ENCODE peak calls at places on chromosomes 1 and 21, in seven cellular contexts. Z is kidney tubule cell; K is GM23338; U is stimulated activated CD4-positive, alpha-beta T cell treated with anti-CD3 and anti-CD28 coated beads, Interleukin-4, amount 100 ng/mL, for 24 hours; O is fibroblast of lung; W is kidney; M is CMK. H is an unnamed sample.

GRCh38 chr1:7389201-7389785 is 381.8 kb upstream of the VAMP3 start:
- DNase-seq in O (peak; percentile 75), W (peak; percentile 51), K (no peak), M (no peak), U (no peak), Z (no peak), H (no peak)

GRCh38 chr1:156389311-156389710 is 20.3 kb downstream of the RHBG start:
- DNase-seq in K (no peak), W (no peak), O (no peak), M (no peak), Z (no peak), U (no peak), H (no peak)

GRCh38 chr1:56469640-56470371 is 109.6 kb downstream of the PLPP3 start:
- DNase-seq in K (no peak), O (peak; percentile 72), W (no peak), M (no peak), U (no peak), Z (peak; percentile 62), H (no peak)

GRCh38 chr1:3546048-3546384 is 65.3 kb downstream of the MEGF6 start:
- DNase-seq in O (no peak), K (no peak), W (no peak), U (no peak), M (no peak), Z (no peak), H (no peak)

GRCh38 chr1:247857069-247857985 is at the start of gene TRIM58:
- DNase-seq in M (peak; percentile 83), O (peak; percentile 3), W (peak; percentile 65), Z (no peak), K (peak; percentile 67), U (no peak), H (peak; percentile 44)

GRCh38 chr1:75796376-75797272 is at the start of gene MSH4:
- DNase-seq in K (peak; percentile 21), Z (peak; percentile 17), U (peak; percentile 27), M (no peak), W (no peak), O (peak; percentile 6), H (peak; percentile 55)

GRCh38 chr1:242787968-242788367 is 263.5 kb upstream of the PLD5 start:
- DNase-seq in U (no peak), K (no peak), W (no peak), Z (no peak), M (no peak), O (peak; percentile 36), H (no peak)

GRCh38 chr1:152718238-152718637 is 10.3 kb downstream of the LCE4A start:
- DNase-seq in K (no peak), M (no peak), Z (no peak), U (no peak), W (no peak), O (no peak), H (no peak)

GRCh38 chr1:30409476-30410152 is 313.8 kb downstream of the MATN1 start:
- DNase-seq in W (no peak), M (no peak), Z (peak; percentile 12), O (peak; percentile 47), U (no peak), K (no peak), H (no peak)

GRCh38 chr1:218390625-218391024 is 45.5 kb downstream of the TGFB2 start:
- DNase-seq in M (no peak), K (no peak), Z (no peak), W (no peak), O (peak; percentile 84), U (no peak), H (no peak)

GRCh38 chr1:205791568-205792180 is 16.4 kb upstream of the RAB29 start:
- DNase-seq in K (peak; percentile 81), W (no peak), M (no peak), O (peak; percentile 21), U (peak; percentile 63), Z (peak; percentile 63), H (peak; percentile 63)

GRCh38 chr1:172917972-172918371 is 132.8 kb downstream of the TNFSF18 start:
- DNase-seq in O (peak; percentile 99), Z (peak; percentile 98), K (no peak), M (no peak), U (no peak), W (no peak), H (no peak)

GRCh38 chr1:30852026-30852425 is 56.5 kb downstream of the SDC3 start:
- DNase-seq in U (no peak), K (no peak), O (no peak), M (no peak), W (peak; percentile 87), Z (peak; percentile 66), H (no peak)

GRCh38 chr21:45225041-45225740 is 62.5 kb downstream of the POFUT2 start:
- DNase-seq in M (no peak), W (no peak), U (no peak), O (no peak), Z (no peak), K (no peak), H (no peak)

GRCh38 chr1:216904457-216904856 is 181.2 kb upstream of the ESRRG start:
- DNase-seq in K (no peak), M (no peak), Z (no peak), W (no peak), O (peak; percentile 7), U (no peak), H (no peak)

GRCh38 chr1:245153645-245154428 is 948 bp upstream of the KIF26B start:
- DNase-seq in K (peak; percentile 41), Z (peak; percentile 28), U (no peak), O (peak; percentile 36), M (no peak), W (peak; percentile 79), H (peak; percentile 16)